ENCODE peak calls at places on chromosomes 7 and 10, in nine cellular contexts. One of them, this sample, is unnamed.

GRCh38 chr7:158255558-158255957 is 332.1 kb downstream of the PTPRN2 start:
- DNase-seq in CD4-positive, alpha-beta T cell: no peak
- DNase-seq in GM13977: no peak
- DNase-seq in left lung: no peak
- DNase-seq in neural progenitor cell: no peak
- DNase-seq in testis: no peak
- DNase-seq in GM20000: no peak
- DNase-seq in mammary epithelial cell: no peak
- DNase-seq in fibroblast of villous mesenchyme: no peak
- DNase-seq in this sample: no peak

GRCh38 chr10:86191686-86192085 is 174.9 kb downstream of the GRID1 start:
- DNase-seq in CD4-positive, alpha-beta T cell: no peak
- DNase-seq in GM13977: no peak
- DNase-seq in left lung: no peak
- DNase-seq in neural progenitor cell: no peak
- DNase-seq in testis: no peak
- DNase-seq in GM20000: no peak
- DNase-seq in mammary epithelial cell: no peak
- DNase-seq in fibroblast of villous mesenchyme: no peak
- DNase-seq in this sample: no peak

GRCh38 chr7:22811746-22812280 is 10.8 kb downstream of the TOMM7 start:
- DNase-seq in CD4-positive, alpha-beta T cell: no peak
- DNase-seq in GM13977: no peak
- DNase-seq in left lung: no peak
- DNase-seq in neural progenitor cell: no peak
- DNase-seq in testis: no peak
- DNase-seq in GM20000: no peak
- DNase-seq in mammary epithelial cell: no peak
- DNase-seq in fibroblast of villous mesenchyme: peak
- DNase-seq in this sample: no peak

GRCh38 chr7:140358771-140359095 is 39.6 kb downstream of the SLC37A3 start:
- DNase-seq in CD4-positive, alpha-beta T cell: no peak
- DNase-seq in GM13977: no peak
- DNase-seq in left lung: no peak
- DNase-seq in neural progenitor cell: no peak
- DNase-seq in testis: peak
- DNase-seq in GM20000: no peak
- DNase-seq in mammary epithelial cell: no peak
- DNase-seq in fibroblast of villous mesenchyme: no peak
- DNase-seq in this sample: no peak

GRCh38 chr7:85167636-85168035 is 19.2 kb downstream of the SEMA3D start:
- DNase-seq in CD4-positive, alpha-beta T cell: no peak
- DNase-seq in GM13977: no peak
- DNase-seq in left lung: no peak
- DNase-seq in neural progenitor cell: no peak
- DNase-seq in testis: no peak
- DNase-seq in GM20000: no peak
- DNase-seq in mammary epithelial cell: no peak
- DNase-seq in fibroblast of villous mesenchyme: no peak
- DNase-seq in this sample: no peak

GRCh38 chr7:133434246-133434865 is 181.5 kb downstream of the EXOC4 start:
- DNase-seq in CD4-positive, alpha-beta T cell: no peak
- DNase-seq in GM13977: peak
- DNase-seq in left lung: no peak
- DNase-seq in neural progenitor cell: peak
- DNase-seq in testis: no peak
- DNase-seq in GM20000: peak
- DNase-seq in mammary epithelial cell: peak
- DNase-seq in fibroblast of villous mesenchyme: peak
- DNase-seq in this sample: peak

GRCh38 chr7:141763797-141764196 is at the start of gene TAS2R3:
- DNase-seq in CD4-positive, alpha-beta T cell: no peak
- DNase-seq in GM13977: no peak
- DNase-seq in left lung: no peak
- DNase-seq in neural progenitor cell: no peak
- DNase-seq in testis: no peak
- DNase-seq in GM20000: no peak
- DNase-seq in mammary epithelial cell: no peak
- DNase-seq in fibroblast of villous mesenchyme: no peak
- DNase-seq in this sample: no peak

GRCh38 chr7:143295870-143296269 is 7.7 kb downstream of the CASP2 start:
- DNase-seq in CD4-positive, alpha-beta T cell: no peak
- DNase-seq in GM13977: no peak
- DNase-seq in left lung: no peak
- DNase-seq in neural progenitor cell: no peak
- DNase-seq in testis: no peak
- DNase-seq in GM20000: no peak
- DNase-seq in mammary epithelial cell: no peak
- DNase-seq in fibroblast of villous mesenchyme: peak
- DNase-seq in this sample: no peak

GRCh38 chr7:105298439-105298894 is 90.3 kb downstream of the SRPK2 start:
- DNase-seq in CD4-positive, alpha-beta T cell: no peak
- DNase-seq in GM13977: peak
- DNase-seq in left lung: no peak
- DNase-seq in neural progenitor cell: peak
- DNase-seq in testis: no peak
- DNase-seq in GM20000: peak
- DNase-seq in mammary epithelial cell: no peak
- DNase-seq in fibroblast of villous mesenchyme: no peak
- DNase-seq in this sample: no peak

GRCh38 chr7:115007751-115008150 is 85.9 kb downstream of the MDFIC start:
- DNase-seq in CD4-positive, alpha-beta T cell: no peak
- DNase-seq in GM13977: no peak
- DNase-seq in left lung: no peak
- DNase-seq in neural progenitor cell: no peak
- DNase-seq in testis: no peak
- DNase-seq in GM20000: no peak
- DNase-seq in mammary epithelial cell: no peak
- DNase-seq in fibroblast of villous mesenchyme: no peak
- DNase-seq in this sample: no peak

GRCh38 chr10:74000892-74001669 is 3.2 kb downstream of the VCL start:
- DNase-seq in CD4-positive, alpha-beta T cell: no peak
- DNase-seq in GM13977: no peak
- DNase-seq in left lung: no peak
- DNase-seq in neural progenitor cell: no peak
- DNase-seq in testis: no peak
- DNase-seq in GM20000: no peak
- DNase-seq in mammary epithelial cell: no peak
- DNase-seq in fibroblast of villous mesenchyme: no peak
- DNase-seq in this sample: peak

GRCh38 chr10:97612386-97612785 is 20.9 kb downstream of the MORN4 start:
- DNase-seq in CD4-positive, alpha-beta T cell: no peak
- DNase-seq in GM13977: peak
- DNase-seq in left lung: no peak
- DNase-seq in neural progenitor cell: peak
- DNase-seq in testis: no peak
- DNase-seq in GM20000: peak
- DNase-seq in mammary epithelial cell: peak
- DNase-seq in fibroblast of villous mesenchyme: peak
- DNase-seq in this sample: peak

GRCh38 chr10:29751232-29751631 is 116.5 kb upstream of the SVIL start:
- DNase-seq in CD4-positive, alpha-beta T cell: no peak
- DNase-seq in GM13977: no peak
- DNase-seq in left lung: no peak
- DNase-seq in neural progenitor cell: no peak
- DNase-seq in testis: no peak
- DNase-seq in GM20000: no peak
- DNase-seq in mammary epithelial cell: no peak
- DNase-seq in fibroblast of villous mesenchyme: no peak
- DNase-seq in this sample: no peak

GRCh38 chr10:3825244-3825643 is 40.2 kb upstream of the KLF6 start:
- DNase-seq in CD4-positive, alpha-beta T cell: no peak
- DNase-seq in GM13977: no peak
- DNase-seq in left lung: no peak
- DNase-seq in neural progenitor cell: peak
- DNase-seq in testis: no peak
- DNase-seq in GM20000: no peak
- DNase-seq in mammary epithelial cell: peak
- DNase-seq in fibroblast of villous mesenchyme: peak
- DNase-seq in this sample: peak

GRCh38 chr7:134636008-134636449 is 10.6 kb upstream of the BPGM start:
- DNase-seq in CD4-positive, alpha-beta T cell: no peak
- DNase-seq in GM13977: no peak
- DNase-seq in left lung: no peak
- DNase-seq in neural progenitor cell: no peak
- DNase-seq in testis: no peak
- DNase-seq in GM20000: no peak
- DNase-seq in mammary epithelial cell: no peak
- DNase-seq in fibroblast of villous mesenchyme: peak
- DNase-seq in this sample: no peak

GRCh38 chr7:140036224-140036651 is 26.5 kb downstream of the PARP12 start:
- DNase-seq in CD4-positive, alpha-beta T cell: no peak
- DNase-seq in GM13977: no peak
- DNase-seq in left lung: no peak
- DNase-seq in neural progenitor cell: no peak
- DNase-seq in testis: no peak
- DNase-seq in GM20000: peak
- DNase-seq in mammary epithelial cell: no peak
- DNase-seq in fibroblast of villous mesenchyme: peak
- DNase-seq in this sample: no peak

GRCh38 chr10:28679941-28680752 is 2.8 kb downstream of the BAMBI start:
- DNase-seq in CD4-positive, alpha-beta T cell: no peak
- DNase-seq in GM13977: no peak
- DNase-seq in left lung: no peak
- DNase-seq in neural progenitor cell: peak
- DNase-seq in testis: peak
- DNase-seq in GM20000: no peak
- DNase-seq in mammary epithelial cell: peak
- DNase-seq in fibroblast of villous mesenchyme: peak
- DNase-seq in this sample: no peak

GRCh38 chr7:134013249-134013648 is 113.9 kb upstream of the LRGUK start:
- DNase-seq in CD4-positive, alpha-beta T cell: no peak
- DNase-seq in GM13977: no peak
- DNase-seq in left lung: no peak
- DNase-seq in neural progenitor cell: no peak
- DNase-seq in testis: no peak
- DNase-seq in GM20000: no peak
- DNase-seq in mammary epithelial cell: no peak
- DNase-seq in fibroblast of villous mesenchyme: no peak
- DNase-seq in this sample: no peak

GRCh38 chr7:69403169-69403568 is 195.1 kb upstream of the AUTS2 start:
- DNase-seq in CD4-positive, alpha-beta T cell: no peak
- DNase-seq in GM13977: peak
- DNase-seq in left lung: no peak
- DNase-seq in neural progenitor cell: peak
- DNase-seq in testis: no peak
- DNase-seq in GM20000: peak
- DNase-seq in mammary epithelial cell: no peak
- DNase-seq in fibroblast of villous mesenchyme: no peak
- DNase-seq in this sample: no peak
- TF ChIP-seq CTCF in CD4-positive, alpha-beta T cell: no peak
- TF ChIP-seq CTCF in GM13977: peak
- TF ChIP-seq CTCF in left lung: no peak
- TF ChIP-seq CTCF in neural progenitor cell: peak
- TF ChIP-seq CTCF in testis: no peak
- TF ChIP-seq CTCF in GM20000: no peak
- TF ChIP-seq CTCF in mammary epithelial cell: no peak
- TF ChIP-seq CTCF in fibroblast of villous mesenchyme: no peak
- TF ChIP-seq CTCF in this sample: no peak

DNA sequence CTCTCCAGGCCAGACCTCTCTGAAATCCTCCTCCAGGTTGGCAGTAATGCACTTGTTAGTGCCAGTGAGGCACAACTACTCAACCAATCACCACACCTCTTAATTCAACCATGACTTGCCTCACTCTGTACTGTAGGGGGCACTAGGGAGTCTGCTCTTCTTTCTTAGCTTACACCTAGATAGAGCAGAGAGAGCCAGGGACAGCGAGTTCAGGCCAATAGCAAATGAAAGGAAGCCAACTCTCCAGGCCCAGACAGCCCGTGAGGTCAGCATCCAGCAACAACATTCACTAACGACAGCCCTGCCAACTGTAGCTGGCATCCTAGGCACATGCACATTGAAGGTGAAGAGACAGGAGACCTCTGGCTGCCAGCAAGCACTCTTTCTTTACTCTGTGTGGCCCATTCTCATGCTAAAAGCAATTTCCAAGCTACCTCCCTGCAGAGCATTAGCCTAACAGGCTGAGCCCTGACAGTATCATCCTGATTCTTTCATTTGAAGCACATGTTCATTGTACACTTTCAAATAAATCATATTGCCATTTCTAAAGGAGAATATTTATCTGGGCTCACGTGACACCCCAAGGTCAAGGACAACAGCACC is 136.3 kb downstream of the DPY19L1 start:
- DNase-seq in CD4-positive, alpha-beta T cell: no peak
- DNase-seq in GM13977: peak
- DNase-seq in left lung: no peak
- DNase-seq in neural progenitor cell: peak
- DNase-seq in testis: no peak
- DNase-seq in GM20000: peak
- DNase-seq in mammary epithelial cell: no peak
- DNase-seq in fibroblast of villous mesenchyme: no peak
- DNase-seq in this sample: peak
- TF ChIP-seq CTCF in CD4-positive, alpha-beta T cell: no peak
- TF ChIP-seq CTCF in GM13977: peak
- TF ChIP-seq CTCF in left lung: no peak
- TF ChIP-seq CTCF in neural progenitor cell: peak
- TF ChIP-seq CTCF in testis: no peak
- TF ChIP-seq CTCF in GM20000: peak
- TF ChIP-seq CTCF in mammary epithelial cell: no peak
- TF ChIP-seq CTCF in fibroblast of villous mesenchyme: peak
- TF ChIP-seq CTCF in this sample: peak

GRCh38 chr10:6721480-6721879 is 141.4 kb upstream of the PRKCQ start:
- DNase-seq in CD4-positive, alpha-beta T cell: no peak
- DNase-seq in GM13977: no peak
- DNase-seq in left lung: no peak
- DNase-seq in neural progenitor cell: no peak
- DNase-seq in testis: no peak
- DNase-seq in GM20000: no peak
- DNase-seq in mammary epithelial cell: peak
- DNase-seq in fibroblast of villous mesenchyme: peak
- DNase-seq in this sample: peak
- TF ChIP-seq CTCF in CD4-positive, alpha-beta T cell: no peak
- TF ChIP-seq CTCF in GM13977: no peak
- TF ChIP-seq CTCF in left lung: no peak
- TF ChIP-seq CTCF in neural progenitor cell: no peak
- TF ChIP-seq CTCF in testis: no peak
- TF ChIP-seq CTCF in GM20000: no peak
- TF ChIP-seq CTCF in mammary epithelial cell: peak
- TF ChIP-seq CTCF in fibroblast of villous mesenchyme: peak
- TF ChIP-seq CTCF in this sample: peak

DNA sequence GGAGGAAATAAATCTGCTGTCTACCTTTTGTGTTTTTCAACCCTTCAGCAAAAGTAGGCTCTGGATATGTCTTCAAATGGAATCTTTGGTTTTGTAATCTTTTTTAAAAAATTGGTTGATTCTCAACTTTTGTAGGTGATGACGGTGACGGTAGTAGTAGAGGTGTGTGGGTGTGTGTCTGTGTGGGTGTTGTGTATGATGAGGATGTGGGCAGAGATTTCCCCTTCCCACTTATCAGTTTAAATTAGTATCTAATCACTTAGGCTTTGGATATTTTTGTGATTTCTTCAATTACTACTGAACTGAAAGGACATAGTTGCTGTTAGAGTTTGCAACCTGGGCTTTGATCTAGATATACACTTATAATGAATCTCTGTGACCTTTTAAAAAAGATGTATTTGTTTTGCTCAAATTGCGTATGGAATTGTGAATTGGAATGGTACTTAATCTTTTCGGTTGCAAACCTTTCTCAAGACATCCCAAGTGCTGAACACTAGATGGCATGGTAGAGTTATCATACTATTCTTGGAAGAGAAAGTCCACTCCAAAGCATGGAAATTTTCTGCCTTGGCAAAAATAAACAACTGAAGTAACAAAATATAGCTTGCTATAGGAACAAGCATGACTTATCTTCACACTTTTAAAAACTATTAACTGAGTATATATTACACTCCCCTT is 51.9 kb upstream of the A1CF start:
- DNase-seq in CD4-positive, alpha-beta T cell: no peak
- DNase-seq in GM13977: no peak
- DNase-seq in left lung: no peak
- DNase-seq in neural progenitor cell: peak
- DNase-seq in testis: no peak
- DNase-seq in GM20000: no peak
- DNase-seq in mammary epithelial cell: peak
- DNase-seq in fibroblast of villous mesenchyme: peak
- DNase-seq in this sample: peak
- TF ChIP-seq CTCF in CD4-positive, alpha-beta T cell: peak
- TF ChIP-seq CTCF in GM13977: peak
- TF ChIP-seq CTCF in left lung: peak
- TF ChIP-seq CTCF in neural progenitor cell: peak
- TF ChIP-seq CTCF in testis: peak
- TF ChIP-seq CTCF in GM20000: peak
- TF ChIP-seq CTCF in mammary epithelial cell: peak
- TF ChIP-seq CTCF in fibroblast of villous mesenchyme: peak
- TF ChIP-seq CTCF in this sample: peak